ENCODE peak calls at places on chromosomes 12 and 14, in five cellular contexts. One of them, this sample, is unnamed.

GRCh38 chr14:103021817-103022668 is 35.3 kb downstream of the CDC42BPB start:
- DNase-seq in HEK293T: no peak
- DNase-seq in effector memory CD8-positive, alpha-beta T cell: no peak
- DNase-seq in prostate gland: no peak
- DNase-seq in GM13976: no peak
- DNase-seq in this sample: no peak

GRCh38 chr12:1916396-1917171 is 1.9 kb downstream of the CACNA2D4 start:
- DNase-seq in prostate gland: no peak
- DNase-seq in effector memory CD8-positive, alpha-beta T cell: no peak
- DNase-seq in HEK293T: peak; percentile 4
- DNase-seq in GM13976: peak; percentile 19
- DNase-seq in this sample: peak; percentile 67

GRCh38 chr12:104734541-104735075 is 223.5 kb downstream of the SLC41A2 start:
- DNase-seq in HEK293T: no peak
- DNase-seq in effector memory CD8-positive, alpha-beta T cell: no peak
- DNase-seq in prostate gland: no peak
- DNase-seq in GM13976: no peak
- DNase-seq in this sample: no peak

GRCh38 chr12:103373088-103373523 is 122.7 kb downstream of the C12orf42 start:
- DNase-seq in prostate gland: peak; percentile 30
- DNase-seq in HEK293T: no peak
- DNase-seq in GM13976: no peak
- DNase-seq in effector memory CD8-positive, alpha-beta T cell: no peak
- DNase-seq in this sample: no peak

GRCh38 chr14:101069666-101070362 is 166.3 kb upstream of the RTL1 start:
- DNase-seq in HEK293T: no peak
- DNase-seq in prostate gland: no peak
- DNase-seq in effector memory CD8-positive, alpha-beta T cell: no peak
- DNase-seq in GM13976: no peak
- DNase-seq in this sample: no peak

GRCh38 chr12:58596381-58596780 is 323.9 kb downstream of the LRIG3 start:
- DNase-seq in effector memory CD8-positive, alpha-beta T cell: no peak
- DNase-seq in prostate gland: no peak
- DNase-seq in HEK293T: no peak
- DNase-seq in GM13976: no peak
- DNase-seq in this sample: no peak

GRCh38 chr14:76867536-76868452 is 41.6 kb downstream of the LRRC74A start:
- DNase-seq in HEK293T: no peak
- DNase-seq in GM13976: peak; percentile 59
- DNase-seq in prostate gland: no peak
- DNase-seq in effector memory CD8-positive, alpha-beta T cell: no peak
- DNase-seq in this sample: no peak

GRCh38 chr12:13195848-13196301 is 651 bp upstream of the EMP1 start:
- DNase-seq in prostate gland: no peak
- DNase-seq in GM13976: no peak
- DNase-seq in effector memory CD8-positive, alpha-beta T cell: no peak
- DNase-seq in HEK293T: no peak
- DNase-seq in this sample: no peak

GRCh38 chr14:92785601-92786426 is 8.3 kb upstream of the GOLGA5 start:
- DNase-seq in effector memory CD8-positive, alpha-beta T cell: no peak
- DNase-seq in HEK293T: no peak
- DNase-seq in GM13976: no peak
- DNase-seq in prostate gland: no peak
- DNase-seq in this sample: peak; percentile 28

This sample was measured in K562.